ENCODE peak calls at places on chromosomes 11 and 22, in eight cellular contexts. One of them, this sample, is unnamed.

GRCh38 chr22:19463491-19464469 is 15.2 kb downstream of the UFD1 start:
- DNase-seq in NCI-H146: no peak
- DNase-seq in fibroblast of mammary gland: peak; percentile 28
- DNase-seq in A549: no peak
- DNase-seq in EH: peak; percentile 92
- DNase-seq in B cell: no peak
- DNase-seq in NCI-H748 treated with DMSO at 0.1 percent for 48 hours: no peak
- DNase-seq in activated CD4-positive, alpha-beta T cell treated with anti-CD3 and anti-CD28 coated beads, Interleukin-2, amount 50 U/mL, for 48 hours: no peak
- DNase-seq in this sample: no peak

GRCh38 chr11:44315947-44316387 is 6.0 kb upstream of the ALX4 start:
- DNase-seq in NCI-H146: peak; percentile 35
- DNase-seq in fibroblast of mammary gland: peak; percentile 34
- DNase-seq in A549: peak; percentile 44
- DNase-seq in EH: peak; percentile 52
- DNase-seq in B cell: no peak
- DNase-seq in NCI-H748 treated with DMSO at 0.1 percent for 48 hours: no peak
- DNase-seq in activated CD4-positive, alpha-beta T cell treated with anti-CD3 and anti-CD28 coated beads, Interleukin-2, amount 50 U/mL, for 48 hours: no peak
- DNase-seq in this sample: peak; percentile 36

GRCh38 chr11:75184757-75185156 is 33.9 kb downstream of the SLCO2B1 start:
- DNase-seq in NCI-H146: no peak
- DNase-seq in fibroblast of mammary gland: no peak
- DNase-seq in A549: no peak
- DNase-seq in EH: no peak
- DNase-seq in B cell: no peak
- DNase-seq in NCI-H748 treated with DMSO at 0.1 percent for 48 hours: no peak
- DNase-seq in activated CD4-positive, alpha-beta T cell treated with anti-CD3 and anti-CD28 coated beads, Interleukin-2, amount 50 U/mL, for 48 hours: no peak
- DNase-seq in this sample: no peak

GRCh38 chr22:39773976-39774539 is 119.5 kb downstream of the ENTHD1 start:
- DNase-seq in NCI-H146: no peak
- DNase-seq in fibroblast of mammary gland: no peak
- DNase-seq in A549: no peak
- DNase-seq in EH: peak; percentile 47
- DNase-seq in B cell: peak; percentile 49
- DNase-seq in NCI-H748 treated with DMSO at 0.1 percent for 48 hours: no peak
- DNase-seq in activated CD4-positive, alpha-beta T cell treated with anti-CD3 and anti-CD28 coated beads, Interleukin-2, amount 50 U/mL, for 48 hours: peak; percentile 6
- DNase-seq in this sample: peak; percentile 27

GRCh38 chr11:20458905-20459632 is 71.6 kb downstream of the PRMT3 start:
- DNase-seq in NCI-H146: no peak
- DNase-seq in fibroblast of mammary gland: no peak
- DNase-seq in A549: no peak
- DNase-seq in EH: no peak
- DNase-seq in B cell: no peak
- DNase-seq in NCI-H748 treated with DMSO at 0.1 percent for 48 hours: no peak
- DNase-seq in activated CD4-positive, alpha-beta T cell treated with anti-CD3 and anti-CD28 coated beads, Interleukin-2, amount 50 U/mL, for 48 hours: no peak
- DNase-seq in this sample: no peak

GRCh38 chr11:73467505-73467904 is 91.3 kb downstream of the RELT start:
- DNase-seq in NCI-H146: no peak
- DNase-seq in fibroblast of mammary gland: no peak
- DNase-seq in A549: no peak
- DNase-seq in EH: no peak
- DNase-seq in B cell: no peak
- DNase-seq in NCI-H748 treated with DMSO at 0.1 percent for 48 hours: no peak
- DNase-seq in activated CD4-positive, alpha-beta T cell treated with anti-CD3 and anti-CD28 coated beads, Interleukin-2, amount 50 U/mL, for 48 hours: no peak
- DNase-seq in this sample: no peak

GRCh38 chr22:16774911-16775529 is 50.2 kb downstream of the XKR3 start:
- DNase-seq in NCI-H146: no peak
- DNase-seq in fibroblast of mammary gland: peak; percentile 11
- DNase-seq in A549: no peak
- DNase-seq in EH: no peak
- DNase-seq in B cell: no peak
- DNase-seq in NCI-H748 treated with DMSO at 0.1 percent for 48 hours: no peak
- DNase-seq in activated CD4-positive, alpha-beta T cell treated with anti-CD3 and anti-CD28 coated beads, Interleukin-2, amount 50 U/mL, for 48 hours: no peak
- DNase-seq in this sample: no peak

GRCh38 chr11:66264383-66264782 is 4.1 kb upstream of the RAB1B start:
- DNase-seq in NCI-H146: no peak
- DNase-seq in fibroblast of mammary gland: no peak
- DNase-seq in A549: no peak
- DNase-seq in EH: no peak
- DNase-seq in B cell: no peak
- DNase-seq in NCI-H748 treated with DMSO at 0.1 percent for 48 hours: no peak
- DNase-seq in activated CD4-positive, alpha-beta T cell treated with anti-CD3 and anti-CD28 coated beads, Interleukin-2, amount 50 U/mL, for 48 hours: no peak
- DNase-seq in this sample: no peak

GRCh38 chr22:30606455-30607299 is at the start of gene TCN2:
- DNase-seq in NCI-H146: peak; percentile 81
- DNase-seq in fibroblast of mammary gland: peak; percentile 84
- DNase-seq in A549: peak; percentile 58
- DNase-seq in EH: peak; percentile 84
- DNase-seq in B cell: no peak
- DNase-seq in NCI-H748 treated with DMSO at 0.1 percent for 48 hours: peak; percentile 43
- DNase-seq in activated CD4-positive, alpha-beta T cell treated with anti-CD3 and anti-CD28 coated beads, Interleukin-2, amount 50 U/mL, for 48 hours: peak; percentile 47
- DNase-seq in this sample: peak; percentile 63

GRCh38 chr11:112652786-112653390 is 308.3 kb upstream of the NCAM1 start:
- DNase-seq in NCI-H146: no peak
- DNase-seq in fibroblast of mammary gland: peak; percentile 67
- DNase-seq in A549: no peak
- DNase-seq in EH: peak; percentile 57
- DNase-seq in B cell: no peak
- DNase-seq in NCI-H748 treated with DMSO at 0.1 percent for 48 hours: no peak
- DNase-seq in activated CD4-positive, alpha-beta T cell treated with anti-CD3 and anti-CD28 coated beads, Interleukin-2, amount 50 U/mL, for 48 hours: no peak
- DNase-seq in this sample: no peak

GRCh38 chr22:36486619-36487384 is 5.4 kb upstream of the TXN2 start:
- DNase-seq in NCI-H146: peak; percentile 14
- DNase-seq in fibroblast of mammary gland: peak; percentile 67
- DNase-seq in A549: peak; percentile 49
- DNase-seq in EH: peak; percentile 70
- DNase-seq in B cell: peak; percentile 63
- DNase-seq in NCI-H748 treated with DMSO at 0.1 percent for 48 hours: no peak
- DNase-seq in activated CD4-positive, alpha-beta T cell treated with anti-CD3 and anti-CD28 coated beads, Interleukin-2, amount 50 U/mL, for 48 hours: peak; percentile 59
- DNase-seq in this sample: no peak

GRCh38 chr11:57358543-57358961 is 20.4 kb downstream of the P2RX3 start:
- DNase-seq in NCI-H146: no peak
- DNase-seq in fibroblast of mammary gland: peak; percentile 23
- DNase-seq in A549: peak; percentile 84
- DNase-seq in EH: peak; percentile 42
- DNase-seq in B cell: no peak
- DNase-seq in NCI-H748 treated with DMSO at 0.1 percent for 48 hours: no peak
- DNase-seq in activated CD4-positive, alpha-beta T cell treated with anti-CD3 and anti-CD28 coated beads, Interleukin-2, amount 50 U/mL, for 48 hours: no peak
- DNase-seq in this sample: no peak

GRCh38 chr11:61153593-61154090 is 7.6 kb downstream of the VPS37C start:
- DNase-seq in NCI-H146: no peak
- DNase-seq in fibroblast of mammary gland: no peak
- DNase-seq in A549: no peak
- DNase-seq in EH: no peak
- DNase-seq in B cell: no peak
- DNase-seq in NCI-H748 treated with DMSO at 0.1 percent for 48 hours: no peak
- DNase-seq in activated CD4-positive, alpha-beta T cell treated with anti-CD3 and anti-CD28 coated beads, Interleukin-2, amount 50 U/mL, for 48 hours: no peak
- DNase-seq in this sample: no peak

GRCh38 chr11:69834811-69835800 is 15.9 kb upstream of the FGF3 start:
- DNase-seq in NCI-H146: no peak
- DNase-seq in fibroblast of mammary gland: no peak
- DNase-seq in A549: no peak
- DNase-seq in EH: no peak
- DNase-seq in B cell: no peak
- DNase-seq in NCI-H748 treated with DMSO at 0.1 percent for 48 hours: no peak
- DNase-seq in activated CD4-positive, alpha-beta T cell treated with anti-CD3 and anti-CD28 coated beads, Interleukin-2, amount 50 U/mL, for 48 hours: peak; percentile 17
- DNase-seq in this sample: no peak

GRCh38 chr11:74689666-74690065 is 41.6 kb downstream of the CHRDL2 start:
- DNase-seq in NCI-H146: no peak
- DNase-seq in fibroblast of mammary gland: peak; percentile 87
- DNase-seq in A549: no peak
- DNase-seq in EH: peak; percentile 39
- DNase-seq in B cell: no peak
- DNase-seq in NCI-H748 treated with DMSO at 0.1 percent for 48 hours: no peak
- DNase-seq in activated CD4-positive, alpha-beta T cell treated with anti-CD3 and anti-CD28 coated beads, Interleukin-2, amount 50 U/mL, for 48 hours: no peak
- DNase-seq in this sample: no peak

GRCh38 chr11:43393765-43394355 is 35.1 kb downstream of the TTC17 start:
- DNase-seq in NCI-H146: no peak
- DNase-seq in fibroblast of mammary gland: peak; percentile 18
- DNase-seq in A549: no peak
- DNase-seq in EH: no peak
- DNase-seq in B cell: no peak
- DNase-seq in NCI-H748 treated with DMSO at 0.1 percent for 48 hours: no peak
- DNase-seq in activated CD4-positive, alpha-beta T cell treated with anti-CD3 and anti-CD28 coated beads, Interleukin-2, amount 50 U/mL, for 48 hours: no peak
- DNase-seq in this sample: no peak

GRCh38 chr11:134014502-134014901 is 54.4 kb upstream of the JAM3 start:
- DNase-seq in NCI-H146: peak; percentile 10
- DNase-seq in fibroblast of mammary gland: no peak
- DNase-seq in A549: no peak
- DNase-seq in EH: peak; percentile 24
- DNase-seq in B cell: no peak
- DNase-seq in NCI-H748 treated with DMSO at 0.1 percent for 48 hours: peak; percentile 4
- DNase-seq in activated CD4-positive, alpha-beta T cell treated with anti-CD3 and anti-CD28 coated beads, Interleukin-2, amount 50 U/mL, for 48 hours: no peak
- DNase-seq in this sample: no peak

GRCh38 chr11:111324277-111324720 is 26.0 kb downstream of the POU2AF3 start:
- DNase-seq in NCI-H146: no peak
- DNase-seq in fibroblast of mammary gland: peak; percentile 56
- DNase-seq in A549: no peak
- DNase-seq in EH: peak; percentile 75
- DNase-seq in B cell: no peak
- DNase-seq in NCI-H748 treated with DMSO at 0.1 percent for 48 hours: no peak
- DNase-seq in activated CD4-positive, alpha-beta T cell treated with anti-CD3 and anti-CD28 coated beads, Interleukin-2, amount 50 U/mL, for 48 hours: no peak
- DNase-seq in this sample: peak; percentile 63

GRCh38 chr11:4123218-4123617 is 28.6 kb downstream of the RRM1 start:
- DNase-seq in NCI-H146: no peak
- DNase-seq in fibroblast of mammary gland: no peak
- DNase-seq in A549: no peak
- DNase-seq in EH: no peak
- DNase-seq in B cell: no peak
- DNase-seq in NCI-H748 treated with DMSO at 0.1 percent for 48 hours: no peak
- DNase-seq in activated CD4-positive, alpha-beta T cell treated with anti-CD3 and anti-CD28 coated beads, Interleukin-2, amount 50 U/mL, for 48 hours: no peak
- DNase-seq in this sample: no peak

GRCh38 chr11:73425118-73425517 is 48.9 kb downstream of the RELT start:
- DNase-seq in NCI-H146: no peak
- DNase-seq in fibroblast of mammary gland: no peak
- DNase-seq in A549: no peak
- DNase-seq in EH: no peak
- DNase-seq in B cell: no peak
- DNase-seq in NCI-H748 treated with DMSO at 0.1 percent for 48 hours: no peak
- DNase-seq in activated CD4-positive, alpha-beta T cell treated with anti-CD3 and anti-CD28 coated beads, Interleukin-2, amount 50 U/mL, for 48 hours: no peak
- DNase-seq in this sample: no peak

GRCh38 chr11:134536677-134537076 is 124.6 kb upstream of the B3GAT1 start:
- DNase-seq in NCI-H146: no peak
- DNase-seq in fibroblast of mammary gland: no peak
- DNase-seq in A549: no peak
- DNase-seq in EH: no peak
- DNase-seq in B cell: no peak
- DNase-seq in NCI-H748 treated with DMSO at 0.1 percent for 48 hours: no peak
- DNase-seq in activated CD4-positive, alpha-beta T cell treated with anti-CD3 and anti-CD28 coated beads, Interleukin-2, amount 50 U/mL, for 48 hours: no peak
- DNase-seq in this sample: no peak

GRCh38 chr11:27263046-27263445 is 100.0 kb downstream of the CCDC34 start:
- DNase-seq in NCI-H146: no peak
- DNase-seq in fibroblast of mammary gland: no peak
- DNase-seq in A549: no peak
- DNase-seq in EH: no peak
- DNase-seq in B cell: no peak
- DNase-seq in NCI-H748 treated with DMSO at 0.1 percent for 48 hours: no peak
- DNase-seq in activated CD4-positive, alpha-beta T cell treated with anti-CD3 and anti-CD28 coated beads, Interleukin-2, amount 50 U/mL, for 48 hours: no peak
- DNase-seq in this sample: no peak

GRCh38 chr11:114296190-114296978 is at the start of gene NNMT:
- DNase-seq in NCI-H146: no peak
- DNase-seq in fibroblast of mammary gland: peak; percentile 99
- DNase-seq in A549: peak; percentile 87
- DNase-seq in EH: peak; percentile 99
- DNase-seq in B cell: no peak
- DNase-seq in NCI-H748 treated with DMSO at 0.1 percent for 48 hours: no peak
- DNase-seq in activated CD4-positive, alpha-beta T cell treated with anti-CD3 and anti-CD28 coated beads, Interleukin-2, amount 50 U/mL, for 48 hours: no peak
- DNase-seq in this sample: no peak

GRCh38 chr22:30782613-30783012 is 87.9 kb downstream of the OSBP2 start:
- DNase-seq in NCI-H146: no peak
- DNase-seq in fibroblast of mammary gland: no peak
- DNase-seq in A549: peak; percentile 18
- DNase-seq in EH: no peak
- DNase-seq in B cell: no peak
- DNase-seq in NCI-H748 treated with DMSO at 0.1 percent for 48 hours: no peak
- DNase-seq in activated CD4-positive, alpha-beta T cell treated with anti-CD3 and anti-CD28 coated beads, Interleukin-2, amount 50 U/mL, for 48 hours: no peak
- DNase-seq in this sample: no peak

GRCh38 chr11:133659542-133660201 is 127.4 kb upstream of the OPCML start:
- DNase-seq in NCI-H146: no peak
- DNase-seq in fibroblast of mammary gland: no peak
- DNase-seq in A549: no peak
- DNase-seq in EH: no peak
- DNase-seq in B cell: no peak
- DNase-seq in NCI-H748 treated with DMSO at 0.1 percent for 48 hours: peak; percentile 43
- DNase-seq in activated CD4-positive, alpha-beta T cell treated with anti-CD3 and anti-CD28 coated beads, Interleukin-2, amount 50 U/mL, for 48 hours: no peak
- DNase-seq in this sample: no peak

GRCh38 chr11:73528877-73529530 is 68.9 kb downstream of the FAM168A start:
- DNase-seq in NCI-H146: no peak
- DNase-seq in fibroblast of mammary gland: no peak
- DNase-seq in A549: no peak
- DNase-seq in EH: no peak
- DNase-seq in B cell: no peak
- DNase-seq in NCI-H748 treated with DMSO at 0.1 percent for 48 hours: no peak
- DNase-seq in activated CD4-positive, alpha-beta T cell treated with anti-CD3 and anti-CD28 coated beads, Interleukin-2, amount 50 U/mL, for 48 hours: no peak
- DNase-seq in this sample: no peak

GRCh38 chr11:130485983-130486970 is 37.8 kb downstream of the ADAMTS15 start:
- DNase-seq in NCI-H146: no peak
- DNase-seq in fibroblast of mammary gland: no peak
- DNase-seq in A549: no peak
- DNase-seq in EH: no peak
- DNase-seq in B cell: no peak
- DNase-seq in NCI-H748 treated with DMSO at 0.1 percent for 48 hours: no peak
- DNase-seq in activated CD4-positive, alpha-beta T cell treated with anti-CD3 and anti-CD28 coated beads, Interleukin-2, amount 50 U/mL, for 48 hours: no peak
- DNase-seq in this sample: no peak

GRCh38 chr11:111450480-111451320 is 61.5 kb downstream of the BTG4 start:
- DNase-seq in NCI-H146: no peak
- DNase-seq in fibroblast of mammary gland: peak; percentile 26
- DNase-seq in A549: no peak
- DNase-seq in EH: peak; percentile 34
- DNase-seq in B cell: peak; percentile 51
- DNase-seq in NCI-H748 treated with DMSO at 0.1 percent for 48 hours: no peak
- DNase-seq in activated CD4-positive, alpha-beta T cell treated with anti-CD3 and anti-CD28 coated beads, Interleukin-2, amount 50 U/mL, for 48 hours: no peak
- DNase-seq in this sample: no peak

GRCh38 chr22:28187612-28188011 is 268.6 kb upstream of the PITPNB start:
- DNase-seq in NCI-H146: no peak
- DNase-seq in fibroblast of mammary gland: no peak
- DNase-seq in A549: no peak
- DNase-seq in EH: no peak
- DNase-seq in B cell: no peak
- DNase-seq in NCI-H748 treated with DMSO at 0.1 percent for 48 hours: no peak
- DNase-seq in activated CD4-positive, alpha-beta T cell treated with anti-CD3 and anti-CD28 coated beads, Interleukin-2, amount 50 U/mL, for 48 hours: no peak
- DNase-seq in this sample: no peak

GRCh38 chr11:64447717-64448598 is 89.0 kb downstream of the RPS6KA4 start:
- DNase-seq in NCI-H146: no peak
- DNase-seq in fibroblast of mammary gland: no peak
- DNase-seq in A549: no peak
- DNase-seq in EH: peak; percentile 56
- DNase-seq in B cell: peak; percentile 69
- DNase-seq in NCI-H748 treated with DMSO at 0.1 percent for 48 hours: no peak
- DNase-seq in activated CD4-positive, alpha-beta T cell treated with anti-CD3 and anti-CD28 coated beads, Interleukin-2, amount 50 U/mL, for 48 hours: no peak
- DNase-seq in this sample: no peak

GRCh38 chr11:79413258-79413657 is 27.6 kb downstream of the TENM4 start:
- DNase-seq in NCI-H146: no peak
- DNase-seq in fibroblast of mammary gland: peak; percentile 97
- DNase-seq in A549: no peak
- DNase-seq in EH: peak; percentile 92
- DNase-seq in B cell: no peak
- DNase-seq in NCI-H748 treated with DMSO at 0.1 percent for 48 hours: no peak
- DNase-seq in activated CD4-positive, alpha-beta T cell treated with anti-CD3 and anti-CD28 coated beads, Interleukin-2, amount 50 U/mL, for 48 hours: no peak
- DNase-seq in this sample: no peak

GRCh38 chr22:20422271-20422958 is 15.2 kb downstream of the SCARF2 start:
- DNase-seq in NCI-H146: no peak
- DNase-seq in fibroblast of mammary gland: peak; percentile 30
- DNase-seq in A549: no peak
- DNase-seq in EH: peak; percentile 89
- DNase-seq in B cell: no peak
- DNase-seq in NCI-H748 treated with DMSO at 0.1 percent for 48 hours: no peak
- DNase-seq in activated CD4-positive, alpha-beta T cell treated with anti-CD3 and anti-CD28 coated beads, Interleukin-2, amount 50 U/mL, for 48 hours: no peak
- DNase-seq in this sample: no peak

GRCh38 chr11:66581261-66581660 is 11.6 kb downstream of the CCDC87 start:
- DNase-seq in NCI-H146: no peak
- DNase-seq in fibroblast of mammary gland: no peak
- DNase-seq in A549: no peak
- DNase-seq in EH: no peak
- DNase-seq in B cell: no peak
- DNase-seq in NCI-H748 treated with DMSO at 0.1 percent for 48 hours: no peak
- DNase-seq in activated CD4-positive, alpha-beta T cell treated with anti-CD3 and anti-CD28 coated beads, Interleukin-2, amount 50 U/mL, for 48 hours: no peak
- DNase-seq in this sample: no peak